ENCODE peak calls at places on chromosomes 11 and 22, in six cellular contexts. L, M, Q, K, S and W are unnamed samples.

GRCh38 chr11:125923012-125923579 is 18.8 kb downstream of the DDX25 start:
- DNase-seq in L (peak), M (peak), Q (peak), K (peak), S (peak), W (peak)

GRCh38 chr22:20131856-20132685 is 467 bp downstream of the ZDHHC8 start:
- DNase-seq in L (no peak), M (no peak), Q (no peak), K (no peak), S (peak), W (no peak)

GRCh38 chr11:34249439-34250073 is 108.3 kb downstream of the ABTB2 start:
- DNase-seq in L (no peak), M (no peak), Q (no peak), K (no peak), S (no peak), W (no peak)

GRCh38 chr11:119774180-119774763 is 45.3 kb upstream of the NECTIN1 start:
- DNase-seq in L (no peak), M (no peak), Q (peak), K (no peak), S (no peak), W (no peak)

GRCh38 chr22:39278040-39278439 is 33.3 kb upstream of the PDGFB start:
- DNase-seq in L (no peak), M (peak), Q (peak), K (no peak), S (no peak), W (no peak)

GRCh38 chr11:62556872-62557631 is 10.4 kb upstream of the AHNAK start:
- DNase-seq in L (no peak), M (no peak), Q (peak), K (no peak), S (no peak), W (no peak)

GRCh38 chr11:121508449-121508848 is 55.7 kb upstream of the SORL1-AS1 start:
- DNase-seq in L (no peak), M (no peak), Q (no peak), K (no peak), S (no peak), W (no peak)

GRCh38 chr11:123509737-123510578 is 79.9 kb downstream of the GRAMD1B start:
- DNase-seq in L (no peak), M (peak), Q (peak), K (peak), S (no peak), W (peak)

GRCh38 chr11:69964247-69964643 is 113.9 kb upstream of the ANO1 start:
- DNase-seq in L (no peak), M (no peak), Q (no peak), K (no peak), S (no peak), W (no peak)

GRCh38 chr22:45239378-45240136 is 1.1 kb downstream of the KIAA0930 start:
- DNase-seq in L (no peak), M (no peak), Q (no peak), K (no peak), S (no peak), W (no peak)

GRCh38 chr11:117557321-117557720 is 229.7 kb downstream of the CEP164 start:
- DNase-seq in L (no peak), M (no peak), Q (no peak), K (no peak), S (no peak), W (no peak)

GRCh38 chr11:46342237-46342636 is 5.0 kb upstream of the DGKZ start:
- DNase-seq in L (no peak), M (no peak), Q (no peak), K (no peak), S (no peak), W (no peak)

GRCh38 chr22:36327922-36328551 is 59.7 kb downstream of the MYH9 start:
- DNase-seq in L (no peak), M (no peak), Q (no peak), K (no peak), S (no peak), W (peak)

GRCh38 chr22:46829140-46829891 is 66.9 kb downstream of the TBC1D22A start:
- DNase-seq in L (no peak), M (peak), Q (peak), K (no peak), S (no peak), W (no peak)

GRCh38 chr11:20355221-20356219 is 8.0 kb upstream of the HTATIP2 start:
- DNase-seq in L (peak), M (peak), Q (peak), K (peak), S (no peak), W (no peak)

GRCh38 chr11:70608568-70609314 is 210.4 kb downstream of the CTTN start:
- DNase-seq in L (no peak), M (peak), Q (no peak), K (no peak), S (no peak), W (no peak)

GRCh38 chr11:65291613-65292012 is 23.1 kb upstream of the CDC42EP2 start:
- DNase-seq in L (no peak), M (no peak), Q (peak), K (peak), S (no peak), W (peak)

GRCh38 chr22:37999640-38000272 is 15.4 kb upstream of the SOX10 start:
- DNase-seq in L (no peak), M (no peak), Q (peak), K (peak), S (no peak), W (peak)

GRCh38 chr22:24516301-24516737 is 21.2 kb downstream of the UPB1 start:
- DNase-seq in L (no peak), M (peak), Q (peak), K (no peak), S (no peak), W (no peak)

GRCh38 chr11:134275188-134275533 is 1.0 kb upstream of the GLB1L3 start:
- DNase-seq in L (no peak), M (no peak), Q (no peak), K (no peak), S (no peak), W (no peak)

GRCh38 chr22:32897400-32897799 is 95.9 kb downstream of the TIMP3 start:
- DNase-seq in L (no peak), M (no peak), Q (no peak), K (no peak), S (no peak), W (no peak)

GRCh38 chr11:47067401-47067800 is 109.3 kb downstream of the ARFGAP2 start:
- DNase-seq in L (no peak), M (no peak), Q (no peak), K (no peak), S (no peak), W (no peak)

GRCh38 chr11:66852466-66853241 is 4.2 kb upstream of the LRFN4 start:
- DNase-seq in L (no peak), M (no peak), Q (no peak), K (no peak), S (no peak), W (no peak)

GRCh38 chr11:117128289-117128688 is 15.8 kb upstream of the PAFAH1B2 start:
- DNase-seq in L (no peak), M (no peak), Q (no peak), K (no peak), S (no peak), W (no peak)

GRCh38 chr11:46288451-46288850 is 11.0 kb downstream of the CREB3L1 start:
- DNase-seq in L (no peak), M (no peak), Q (no peak), K (no peak), S (no peak), W (no peak)